ENCODE peak calls at places on chromosomes 12 and 14, in four cellular contexts. U, J, Q and B are unnamed samples.

GRCh38 chr12:130695061-130695460 is 21.0 kb downstream of the RIMBP2 start:
- DNase-seq in J (no peak), U (no peak), Q (no peak), B (no peak)

GRCh38 chr12:95621725-95622124 is 70.4 kb upstream of the USP44 start:
- DNase-seq in J (no peak), Q (no peak), U (no peak), B (no peak)

GRCh38 chr14:30521899-30522736 is 36.8 kb upstream of the G2E3 start:
- DNase-seq in Q (peak; percentile 18), J (peak; percentile 51), U (peak; percentile 53), B (peak; percentile 71)

GRCh38 chr14:90461425-90461824 is 64.6 kb downstream of the CALM1 start:
- DNase-seq in U (no peak), Q (no peak), J (no peak), B (no peak)

GRCh38 chr12:46267618-46268348 is 1.1 kb downstream of the SLC38A1 start:
- DNase-seq in Q (no peak), U (peak; percentile 43), J (peak; percentile 24), B (peak; percentile 40)

GRCh38 chr14:64474041-64474440 is 8.7 kb downstream of the AKAP5 start:
- DNase-seq in U (no peak), Q (no peak), J (no peak), B (no peak)

GRCh38 chr12:49810159-49810459 is 18.1 kb downstream of the NCKAP5L start:
- DNase-seq in J (no peak), Q (no peak), U (no peak), B (no peak)

GRCh38 chr12:50017047-50017446 is 8.2 kb downstream of the RACGAP1 start:
- DNase-seq in J (peak; percentile 93), U (no peak), Q (no peak), B (peak; percentile 95)

GRCh38 chr12:49332891-49333371 is 4.1 kb downstream of the C1QL4 start:
- DNase-seq in U (no peak), Q (no peak), J (no peak), B (no peak)

GRCh38 chr14:95229749-95230148 is 72.4 kb upstream of the DICER1 start:
- DNase-seq in Q (no peak), U (no peak), J (no peak), B (no peak)

GRCh38 chr14:65303185-65303901 is 109.2 kb upstream of the FUT8 start:
- DNase-seq in Q (no peak), U (peak; percentile 78), J (peak; percentile 37), B (peak; percentile 61)

GRCh38 chr14:88616697-88617096 is 53.9 kb downstream of the ZC3H14 start:
- DNase-seq in Q (no peak), U (no peak), J (no peak), B (no peak)

GRCh38 chr12:31494455-31494854 is 96.5 kb downstream of the DENND5B start:
- DNase-seq in J (no peak), U (no peak), Q (no peak), B (no peak)

GRCh38 chr14:80456200-80456599 is 244.9 kb upstream of the DIO2 start:
- DNase-seq in J (peak; percentile 79), U (no peak), Q (no peak), B (no peak)

GRCh38 chr12:98154850-98155249 is 360.5 kb upstream of the TMPO start:
- DNase-seq in J (no peak), U (peak; percentile 24), Q (no peak), B (no peak)

GRCh38 chr12:42196728-42197603 is 41.1 kb downstream of the YAF2 start:
- DNase-seq in U (no peak), J (no peak), Q (no peak), B (no peak)

GRCh38 chr14:50082784-50083466 is 33.4 kb downstream of the VCPKMT start:
- DNase-seq in U (peak; percentile 95), Q (no peak), J (peak; percentile 86), B (no peak)

GRCh38 chr12:10170199-10170598 is 1.7 kb downstream of the OLR1 start:
- DNase-seq in J (no peak), Q (no peak), U (no peak), B (no peak)

GRCh38 chr12:106137456-106138278 is 1.1 kb downstream of the NUAK1 start:
- DNase-seq in J (peak; percentile 15), Q (no peak), U (no peak), B (no peak)

GRCh38 chr14:95478309-95478708 is 38.1 kb downstream of the SYNE3 start:
- DNase-seq in U (no peak), J (no peak), Q (no peak), B (no peak)

GRCh38 chr14:82447586-82447985 is 913.9 kb upstream of the SEL1L start:
- DNase-seq in Q (no peak), U (no peak), J (no peak), B (no peak)

GRCh38 chr12:79114896-79115295 is 250.3 kb downstream of the SYT1 start:
- DNase-seq in Q (no peak), U (no peak), J (no peak), B (no peak)

GRCh38 chr12:9940370-9940769 is 8.2 kb upstream of the CLEC2A start:
- DNase-seq in Q (no peak), U (peak; percentile 44), J (peak; percentile 5), B (peak; percentile 4)

GRCh38 chr12:76899522-76899921 is 20.7 kb upstream of the CSRP2 start:
- DNase-seq in U (no peak), Q (no peak), J (no peak), B (no peak)

GRCh38 chr14:103123128-103123633 is at the start of gene TNFAIP2:
- DNase-seq in J (no peak), Q (no peak), U (peak; percentile 39), B (peak; percentile 33)

GRCh38 chr12:67649165-67650126 is 901 bp downstream of the DYRK2 start:
- DNase-seq in U (peak; percentile 37), Q (no peak), J (no peak), B (no peak)

GRCh38 chr12:125110641-125111360 is 45.6 kb downstream of the AACS start:
- DNase-seq in J (peak; percentile 74), Q (no peak), U (no peak), B (peak; percentile 90)

GRCh38 chr12:130916251-130916911 is 37.3 kb upstream of the ADGRD1 start:
- DNase-seq in Q (peak; percentile 28), U (peak; percentile 69), J (peak; percentile 28), B (peak; percentile 74)

GRCh38 chr14:36513451-36514277 is 6.4 kb downstream of the NKX2-1 start:
- DNase-seq in U (no peak), Q (no peak), J (no peak), B (no peak)

DNA sequence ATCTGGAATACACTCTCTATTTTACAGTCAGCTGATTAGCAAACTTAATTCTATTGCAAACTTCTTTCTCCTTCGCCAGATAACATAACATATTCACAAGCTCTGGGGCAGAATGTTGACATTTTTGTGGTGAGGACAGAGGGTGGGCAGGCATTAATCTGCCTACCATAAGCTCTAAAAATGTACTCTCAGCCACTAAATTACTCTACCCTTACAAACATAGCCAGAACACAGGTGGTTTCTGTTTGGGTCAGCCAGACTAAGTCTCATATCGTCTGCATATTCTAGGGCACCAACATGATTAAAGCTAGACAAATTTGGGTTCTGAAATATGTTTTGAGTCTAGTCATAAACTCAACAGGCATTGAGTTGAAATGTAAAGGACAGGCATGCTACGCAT is 90.1 kb downstream of the SLC6A15 start:
- DNase-seq in U (peak; percentile 8), Q (no peak), J (peak; percentile 34), B (no peak)
- H3K4me3 ChIP-seq in U (no peak overlapping the region), Q (no peak overlapping the region), J (no peak overlapping the region), B (no peak overlapping the region)

GRCh38 chr14:105168979-105169507 is 467 bp upstream of the JAG2 start:
- DNase-seq in J (no peak), U (peak; percentile 14), Q (no peak), B (no peak)
- TF ChIP-seq CTCF in J (peak; percentile 41), U (peak; percentile 44), Q (peak; percentile 72), B (peak; percentile 37)

GRCh38 chr14:66496911-66497310 is 10.7 kb downstream of the CCDC196 start:
- DNase-seq in Q (no peak), U (no peak), J (no peak), B (no peak)

GRCh38 chr14:66503532-66503931 is 4.4 kb upstream of the GPHN start:
- DNase-seq in U (no peak), Q (no peak), J (peak; percentile 28), B (peak; percentile 76)

GRCh38 chr14:66496188-66496807 is 10.1 kb downstream of the CCDC196 start:
- DNase-seq in J (no peak), Q (no peak), U (no peak), B (peak; percentile 12)

GRCh38 chr14:66507181-66507721 is 696 bp upstream of the GPHN start:
- DNase-seq in J (no peak), Q (no peak), U (no peak), B (no peak)

GRCh38 chr14:66501592-66501991 is 6.4 kb upstream of the GPHN start:
- DNase-seq in Q (no peak), J (no peak), U (no peak), B (no peak)
- H3K4me3 ChIP-seq in Q (no peak overlapping the region), J (no peak overlapping the region), U (no peak overlapping the region), B (no peak overlapping the region)

GRCh38 chr12:53065975-53066593 is 13.1 kb downstream of the SPRYD3 start:
- DNase-seq in U (peak; percentile 71), J (peak; percentile 81), Q (no peak), B (peak; percentile 89)
- TF ChIP-seq CTCF in U (peak; percentile 91), J (peak; percentile 94), Q (peak; percentile 92), B (peak; percentile 81)

DNA sequence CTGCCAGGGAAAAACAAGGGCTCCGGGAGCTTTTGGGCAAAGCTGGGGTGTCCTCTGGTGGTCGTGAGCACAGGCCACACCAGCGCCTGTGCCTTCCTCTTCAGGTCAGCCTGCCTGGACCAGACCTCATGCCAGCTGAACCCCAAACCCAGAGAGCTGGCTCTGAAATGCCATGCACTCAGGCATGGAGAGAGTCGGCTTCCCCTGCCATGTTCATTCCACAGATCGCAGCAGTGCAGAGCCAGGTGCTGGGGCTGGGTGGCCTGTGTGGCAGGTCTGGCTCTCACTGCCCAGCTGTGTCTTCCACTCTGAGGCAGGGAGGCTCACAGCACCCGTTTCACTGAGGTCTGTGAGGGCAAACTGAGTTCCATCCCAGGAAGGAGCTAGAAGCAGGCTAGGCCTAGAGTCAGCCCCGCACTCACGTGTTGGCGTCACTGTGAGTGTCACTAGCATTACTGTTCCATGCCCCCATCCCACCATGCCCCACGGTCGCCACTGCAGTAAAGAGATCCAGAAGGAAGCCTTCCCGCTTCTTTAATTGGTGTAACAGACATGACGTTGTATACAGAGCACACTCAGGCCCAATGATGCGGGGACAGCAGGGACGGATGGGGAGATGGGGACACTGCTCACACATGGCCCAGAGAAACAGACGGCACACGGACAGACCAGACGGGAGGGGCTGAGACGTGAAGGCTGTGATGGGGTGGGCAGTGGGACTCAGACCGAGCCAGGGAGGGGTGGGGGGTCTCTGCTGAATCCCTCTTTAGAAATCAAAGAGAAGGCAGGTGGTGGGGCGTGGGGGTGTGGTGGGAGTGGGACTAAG is 2.7 kb downstream of the ARL6IP4 start:
- DNase-seq in J (no peak), U (no peak), Q (no peak), B (no peak)
- H3K4me3 ChIP-seq in J (no peak overlapping the region), U (no peak overlapping the region), Q (no peak overlapping the region), B (no peak overlapping the region)

GRCh38 chr14:92549853-92550244 is 36.3 kb downstream of the RIN3 start:
- DNase-seq in U (no peak), J (peak; percentile 16), Q (no peak), B (peak; percentile 10)

GRCh38 chr14:92552066-92552465 is 38.5 kb downstream of the RIN3 start:
- DNase-seq in Q (no peak), U (no peak), J (no peak), B (no peak)

GRCh38 chr14:92553456-92553855 is 39.9 kb downstream of the RIN3 start:
- DNase-seq in J (peak; percentile 67), Q (no peak), U (peak; percentile 59), B (peak; percentile 63)

GRCh38 chr14:92549096-92549852 is 35.7 kb downstream of the RIN3 start:
- DNase-seq in U (no peak), Q (no peak), J (no peak), B (no peak)

GRCh38 chr14:92551066-92551841 is 37.7 kb downstream of the RIN3 start:
- DNase-seq in J (no peak), Q (no peak), U (peak; percentile 82), B (no peak)
- TF ChIP-seq CTCF in J (no peak), Q (no peak), U (peak; percentile 44), B (no peak)

GRCh38 chr14:34722723-34723545 is 8.5 kb upstream of the CFL2 start:
- DNase-seq in J (peak; percentile 60), U (peak; percentile 53), Q (no peak), B (peak; percentile 78)
- H3K4me3 ChIP-seq in J (no peak overlapping the region), U (no peak overlapping the region), Q (no peak overlapping the region), B (no peak overlapping the region)